ENCODE peak calls at places on chromosomes 6 and 20, in seven cellular contexts. I is IMR-90, B is NB4, J is type B pancreatic cell, A is fibroblast of mammary gland, K is PC-3, X is GM06990. G is an unnamed sample.

GRCh38 chr20:35129647-35130069 is 17.5 kb downstream of the EDEM2 start:
- DNase-seq in I (peak), K (peak), J (no peak), X (no peak), A (peak), B (peak), G (no peak)

GRCh38 chr6:13076575-13076974 is 251.8 kb downstream of the TBC1D7 start:
- DNase-seq in K (no peak), B (no peak), I (no peak), J (no peak), X (no peak), A (no peak), G (no peak)

GRCh38 chr6:36758516-36759176 is 61.0 kb downstream of the RAB44 start:
- DNase-seq in A (no peak), J (no peak), I (no peak), X (no peak), B (no peak), K (no peak), G (no peak)

GRCh38 chr6:33080127-33081089 is 4.6 kb downstream of the HLA-DPB1 start:
- DNase-seq in B (no peak), X (no peak), J (no peak), A (peak), K (no peak), I (peak), G (no peak)

GRCh38 chr6:85866373-85866740 is 223.7 kb upstream of the SYNCRIP start:
- DNase-seq in A (peak), J (no peak), K (no peak), I (peak), B (no peak), X (no peak), G (no peak)

GRCh38 chr6:17968081-17968518 is 19.3 kb downstream of the KIF13A start:
- DNase-seq in X (no peak), A (no peak), K (peak), B (no peak), I (peak), J (no peak), G (no peak)

GRCh38 chr20:58393299-58393698 is 4.3 kb downstream of the VAPB start:
- DNase-seq in X (no peak), J (no peak), I (peak), K (no peak), A (peak), B (no peak), G (no peak)

GRCh38 chr6:2579789-2580570 is 170.7 kb downstream of the MYLK4 start:
- DNase-seq in I (no peak), X (no peak), K (no peak), J (peak), A (peak), B (no peak), G (no peak)

GRCh38 chr6:30844118-30844535 is 40.2 kb upstream of the DDR1 start:
- DNase-seq in J (no peak), X (no peak), K (no peak), B (no peak), I (peak), A (no peak), G (no peak)
- TF ChIP-seq CTCF in J (no peak), X (no peak), K (no peak), B (no peak), I (no peak), A (no peak), G (peak)

GRCh38 chr6:82006027-82006738 is 241.4 kb downstream of the IBTK start:
- DNase-seq in B (peak), J (no peak), I (peak), K (peak), X (peak), A (peak), G (no peak)
- TF ChIP-seq CTCF in B (peak), J (peak), I (peak), K (peak), X (peak), A (peak), G (peak)

GRCh38 chr20:33600414-33600813 is 61.7 kb upstream of the C20orf144 start:
- DNase-seq in A (no peak), K (no peak), J (no peak), X (no peak), I (no peak), B (no peak), G (no peak)
- TF ChIP-seq CTCF in A (no peak), K (no peak), J (no peak), X (no peak), I (no peak), B (no peak), G (no peak)

GRCh38 chr6:169073311-169073710 is 180.3 kb downstream of the THBS2 start:
- DNase-seq in X (no peak), K (no peak), I (peak), A (peak), J (no peak), B (no peak), G (peak)

GRCh38 chr6:169072127-169073042 is 181.3 kb downstream of the THBS2 start:
- DNase-seq in B (no peak), X (no peak), A (no peak), I (no peak), K (no peak), J (no peak), G (no peak)

GRCh38 chr6:169069361-169069760 is 184.3 kb downstream of the THBS2 start:
- DNase-seq in A (peak), J (no peak), X (no peak), I (no peak), B (no peak), K (no peak), G (no peak)

GRCh38 chr6:169071394-169071793 is 182.3 kb downstream of the THBS2 start:
- DNase-seq in I (no peak), J (no peak), A (no peak), K (no peak), X (no peak), B (no peak), G (no peak)

GRCh38 chr6:169070506-169071176 is 183.0 kb downstream of the THBS2 start:
- DNase-seq in X (no peak), A (peak), J (no peak), B (peak), K (peak), I (peak), G (peak)
- TF ChIP-seq CTCF in X (no peak), A (peak), J (no peak), B (no peak), K (no peak), I (peak), G (peak)

DNA sequence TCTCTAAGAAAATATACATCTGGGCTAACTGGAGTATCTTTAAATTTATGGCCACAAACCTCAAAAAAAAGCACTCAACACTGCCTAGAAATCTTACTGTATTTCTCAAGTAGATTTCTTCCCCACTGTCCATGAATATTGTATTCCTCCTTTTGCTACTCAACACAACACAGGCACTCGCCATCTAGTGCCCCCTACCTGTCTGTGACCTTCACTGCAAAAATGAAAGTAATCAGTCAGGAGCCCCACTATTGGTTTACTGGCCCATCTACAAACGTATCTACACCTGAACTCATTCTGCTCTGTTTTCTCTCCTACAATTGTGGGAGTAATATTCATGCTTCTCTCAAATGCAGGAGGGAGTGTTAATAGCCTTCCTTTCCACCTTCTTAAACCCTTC is 58.3 kb downstream of the LY86 start:
- DNase-seq in A (no peak), K (no peak), B (peak), J (no peak), X (no peak), I (no peak), G (no peak)
- TF ChIP-seq CTCF in A (no peak), K (peak), B (peak), J (no peak), X (peak), I (no peak), G (no peak)

GRCh38 chr6:16196958-16197576 is 41.3 kb upstream of the GMPR start:
- DNase-seq in B (no peak), I (no peak), X (no peak), A (no peak), J (no peak), K (no peak), G (peak)
- TF ChIP-seq CTCF in B (no peak), I (no peak), X (no peak), A (no peak), J (no peak), K (no peak), G (no peak)

GRCh38 chr20:61973515-61974356 is 91.9 kb downstream of the TAF4 start:
- DNase-seq in X (no peak), K (no peak), A (no peak), J (no peak), I (no peak), B (no peak), G (no peak)
- TF ChIP-seq CTCF in X (no peak), K (peak), A (no peak), J (no peak), I (no peak), B (no peak), G (no peak)

GRCh38 chr6:50899306-50899840 is 80.7 kb downstream of the TFAP2B start:
- DNase-seq in B (no peak), K (peak), J (no peak), I (peak), A (peak), X (no peak), G (no peak)
- TF ChIP-seq CTCF in B (no peak), K (no peak), J (no peak), I (no peak), A (no peak), X (no peak), G (no peak)

GRCh38 chr6:41941280-41942044 is at the start of gene CCND3:
- DNase-seq in J (peak), B (peak), A (no peak), X (peak), K (peak), I (peak), G (peak)
- TF ChIP-seq CTCF in J (no peak), B (no peak), A (no peak), X (no peak), K (no peak), I (no peak), G (peak)

DNA sequence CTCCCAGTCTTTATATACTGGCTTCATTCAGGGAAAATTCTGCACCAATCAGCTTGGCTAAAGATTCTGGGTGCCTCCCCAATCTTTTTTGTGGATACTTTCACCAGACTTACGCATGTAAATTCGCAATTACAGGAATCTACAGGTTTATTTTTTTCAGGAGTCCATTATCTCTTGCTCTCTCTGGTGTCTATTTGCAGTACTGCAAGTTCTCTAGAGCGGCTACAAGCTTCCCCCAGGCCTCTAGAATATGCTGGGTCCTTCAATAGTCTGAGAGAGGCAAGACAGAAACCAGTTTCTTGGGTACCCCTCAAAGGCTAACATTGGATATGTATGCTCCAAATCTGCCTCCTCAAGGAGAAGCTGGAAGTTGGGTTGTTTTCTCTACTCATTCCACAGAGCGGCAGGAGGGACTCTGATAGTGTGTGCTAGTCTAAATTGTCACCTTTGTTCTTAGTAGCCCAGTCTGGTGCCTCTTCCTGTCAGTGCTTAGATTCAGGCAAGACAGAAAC is 58.5 kb downstream of the SUN5 start:
- DNase-seq in A (peak), J (no peak), X (no peak), K (peak), B (peak), I (peak), G (no peak)
- TF ChIP-seq CTCF in A (peak), J (peak), X (peak), K (peak), B (peak), I (peak), G (peak)

G was measured in osteocyte.